ENCODE peak calls at places on chromosomes 13 and 19, in ten cellular contexts. W is heart right ventricle, Z is psoas muscle, O is BE2C, R is H9, C is BJ, P is progenitor cell of endocrine pancreas, B is brain microvascular endothelial cell, H is NB4, U is PC-3. G is an unnamed sample.

GRCh38 chr13:29520671-29521070 is 74.8 kb downstream of the SLC7A1 start:
- DNase-seq in C (peak), P (no peak), H (no peak), R (no peak), U (peak), Z (no peak), W (no peak), O (no peak), B (peak), G (no peak)

GRCh38 chr13:93794197-93794885 is 567.7 kb downstream of the GPC6 start:
- DNase-seq in O (no peak), C (no peak), U (no peak), R (no peak), H (no peak), Z (no peak), W (no peak), B (no peak), P (no peak), G (no peak)

GRCh38 chr13:26449063-26449848 is 108.2 kb upstream of the WASF3 start:
- DNase-seq in O (no peak), H (no peak), P (no peak), R (no peak), Z (no peak), C (no peak), U (peak), B (no peak), W (no peak), G (no peak)

GRCh38 chr13:47252627-47253026 is 355.8 kb upstream of the HTR2A start:
- DNase-seq in P (no peak), Z (no peak), R (no peak), O (no peak), U (no peak), C (no peak), W (no peak), H (no peak), B (no peak), G (no peak)

GRCh38 chr19:31350693-31351211 is 1.5 kb upstream of the TSHZ3 start:
- DNase-seq in H (peak), Z (peak), O (peak), U (peak), C (no peak), P (peak), B (peak), R (peak), W (peak), G (peak)

GRCh38 chr19:36019061-36019670 is 5.2 kb upstream of the ALKBH6 start:
- DNase-seq in H (no peak), W (no peak), O (no peak), B (no peak), Z (no peak), P (no peak), C (no peak), U (no peak), R (no peak), G (no peak)

GRCh38 chr13:32164622-32165268 is 133.2 kb downstream of the FRY start:
- DNase-seq in O (peak), B (peak), P (peak), Z (no peak), R (peak), H (peak), W (no peak), U (peak), C (no peak), G (peak)

GRCh38 chr19:2950286-2951124 is 5.7 kb upstream of the ZNF77 start:
- DNase-seq in W (peak), U (peak), R (peak), O (peak), P (peak), Z (peak), C (peak), B (peak), H (peak), G (peak)

GRCh38 chr13:83377486-83377885 is 504.8 kb downstream of the SLITRK1 start:
- DNase-seq in C (no peak), Z (no peak), W (no peak), R (no peak), B (peak), H (no peak), O (no peak), U (no peak), P (no peak), G (no peak)

GRCh38 chr13:29453657-29454056 is 141.8 kb downstream of the SLC7A1 start:
- DNase-seq in U (no peak), R (no peak), H (no peak), W (no peak), Z (no peak), P (no peak), C (no peak), O (no peak), B (no peak), G (no peak)

GRCh38 chr19:17294051-17294891 is 9.0 kb downstream of the ABHD8 start:
- DNase-seq in H (peak), Z (no peak), B (no peak), U (no peak), P (no peak), R (peak), O (peak), C (no peak), W (no peak), G (peak)

GRCh38 chr19:54203151-54203611 is 2.5 kb downstream of the RPS9 start:
- DNase-seq in H (no peak), C (no peak), B (no peak), R (no peak), U (peak), O (no peak), Z (no peak), W (no peak), P (no peak), G (no peak)

GRCh38 chr19:46546194-46546896 is 50.7 kb upstream of the PNMA8B start:
- DNase-seq in P (no peak), B (peak), C (no peak), W (peak), H (peak), U (peak), Z (no peak), O (peak), R (peak), G (peak)

GRCh38 chr13:97125051-97125809 is 96.9 kb upstream of the MBNL2 start:
- DNase-seq in R (no peak), W (no peak), Z (peak), P (no peak), B (peak), C (no peak), O (peak), U (peak), H (peak), G (peak)

GRCh38 chr19:39093761-39094160 is 9.6 kb downstream of the ACP7 start:
- DNase-seq in B (no peak), C (peak), Z (no peak), P (no peak), O (no peak), H (peak), W (no peak), U (no peak), R (no peak), G (no peak)

GRCh38 chr13:43293986-43294880 is 270.8 kb downstream of the DNAJC15 start:
- DNase-seq in B (no peak), O (peak), H (no peak), W (no peak), P (no peak), U (peak), R (no peak), Z (no peak), C (no peak), G (no peak)

GRCh38 chr13:60274664-60275063 is 110.9 kb upstream of the DIAPH3 start:
- DNase-seq in P (no peak), C (no peak), R (no peak), B (no peak), U (no peak), O (no peak), W (no peak), Z (no peak), H (no peak), G (no peak)

GRCh38 chr19:30406220-30406944 is 34.2 kb downstream of the ZNF536 start:
- DNase-seq in C (no peak), P (no peak), R (no peak), H (peak), W (peak), U (no peak), Z (no peak), O (peak), B (no peak), G (peak)

GRCh38 chr19:19636573-19636972 is 6.9 kb downstream of the GMIP start:
- DNase-seq in U (no peak), C (no peak), O (no peak), P (no peak), R (no peak), W (no peak), B (no peak), H (no peak), Z (no peak), G (no peak)

GRCh38 chr13:94657167-94657566 is 55.2 kb downstream of the SOX21 start:
- DNase-seq in U (peak), P (no peak), R (no peak), O (no peak), B (peak), Z (no peak), C (no peak), W (no peak), H (no peak), G (no peak)

GRCh38 chr19:47512948-47513319 is 1.9 kb downstream of the NAPA start:
- DNase-seq in U (no peak), Z (no peak), W (no peak), O (no peak), P (no peak), R (no peak), B (no peak), H (no peak), C (no peak), G (no peak)

GRCh38 chr19:38152461-38153379 is 71.3 kb downstream of the DPF1 start:
- DNase-seq in C (no peak), P (no peak), O (peak), Z (no peak), R (no peak), U (peak), W (peak), B (peak), H (no peak), G (no peak)

GRCh38 chr13:113153810-113154748 is 4.4 kb upstream of the PROZ start:
- DNase-seq in Z (peak), C (no peak), O (peak), W (peak), R (peak), B (peak), P (peak), H (peak), U (peak), G (peak)

GRCh38 chr19:42469311-42470239 is 26.8 kb upstream of the CXCL17 start:
- DNase-seq in B (no peak), O (no peak), P (no peak), H (peak), C (no peak), Z (peak), W (no peak), U (no peak), R (no peak), G (no peak)

GRCh38 chr19:16111909-16112752 is 442 bp downstream of the RAB8A start:
- DNase-seq in H (no peak), R (no peak), P (no peak), Z (no peak), B (no peak), U (no peak), O (no peak), W (no peak), C (no peak), G (no peak)

GRCh38 chr19:40921005-40921897 is 39.2 kb upstream of the CYP2A7 start:
- DNase-seq in R (no peak), H (no peak), B (no peak), P (no peak), U (peak), Z (no peak), W (no peak), C (no peak), O (no peak), G (no peak)

DNA sequence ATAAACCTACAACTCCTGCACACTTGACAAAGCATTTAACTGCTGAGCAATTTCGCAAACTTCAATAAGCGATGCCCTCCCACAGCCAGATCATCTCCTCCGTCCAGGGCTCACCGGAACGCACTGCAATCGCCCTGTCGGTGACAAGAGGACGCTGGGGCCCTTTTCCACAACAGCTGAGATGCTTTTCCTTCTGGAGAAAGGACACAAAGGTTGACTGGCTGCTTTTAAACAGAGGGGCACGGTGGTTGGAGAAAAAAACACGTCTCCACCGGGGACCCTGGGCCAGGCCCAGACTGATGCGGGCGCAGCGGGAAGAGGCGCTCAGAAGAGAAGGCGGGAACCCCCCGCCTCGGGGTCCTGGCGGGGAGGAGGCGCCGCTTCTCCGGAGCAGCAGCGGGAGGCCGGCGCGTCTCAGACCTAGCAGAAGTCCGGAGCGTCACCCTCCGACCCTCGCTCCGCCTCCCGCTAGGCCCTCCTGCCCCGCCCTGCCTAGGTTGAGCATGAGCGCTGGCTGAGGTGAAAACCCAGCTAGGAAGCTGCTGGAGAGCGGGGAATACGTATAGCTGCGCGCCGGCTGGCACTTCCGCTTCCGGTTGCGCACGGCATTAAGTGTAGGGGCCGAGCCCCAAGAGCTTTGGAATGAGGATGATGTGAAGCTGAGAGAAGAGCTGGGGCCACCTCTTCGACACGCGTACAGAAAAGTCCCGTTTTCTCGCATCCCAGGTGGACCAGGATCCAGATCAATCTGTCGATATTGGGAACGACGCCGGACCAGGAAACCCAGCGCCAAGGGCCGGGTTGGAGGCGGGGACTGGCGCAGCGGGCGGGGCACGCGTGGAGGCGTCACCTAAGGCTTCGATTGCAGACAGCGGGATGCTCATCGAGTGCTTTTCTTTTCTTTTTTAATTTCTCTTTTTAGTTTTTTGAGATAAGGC is at the start of gene ZNF846:
- DNase-seq in H (peak), O (peak), Z (peak), W (peak), U (peak), P (peak), B (peak), C (peak), R (peak), G (peak)
- TF ChIP-seq CTCF in H (no peak), O (no peak), Z (no peak), W (no peak), U (no peak), P (no peak), B (no peak), C (no peak), R (no peak), G (no peak)

DNA sequence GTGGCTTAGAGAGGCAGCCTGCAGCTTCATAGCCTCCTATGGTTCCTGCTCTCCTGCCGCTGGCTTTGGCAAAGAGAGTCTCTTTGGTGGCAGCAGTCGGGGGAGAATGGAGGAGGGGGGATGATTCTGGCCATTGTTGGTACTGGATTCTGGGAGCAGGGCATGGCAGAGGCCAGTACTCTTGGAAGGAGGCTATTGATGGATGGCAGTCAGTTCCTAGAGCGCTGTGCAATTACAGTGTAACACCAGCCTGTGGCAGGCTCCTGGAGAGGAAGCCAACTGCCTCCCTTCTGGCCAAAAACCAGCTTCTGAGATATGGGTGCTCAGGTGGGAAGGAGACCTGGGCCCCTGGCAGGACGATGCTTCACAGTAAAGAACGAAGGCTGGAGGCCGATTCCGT is 47.9 kb upstream of the TMTC4 start:
- DNase-seq in U (no peak), O (no peak), C (no peak), B (no peak), Z (no peak), P (no peak), R (peak), W (no peak), H (no peak), G (no peak)
- TF ChIP-seq CTCF in U (no peak), O (peak), C (no peak), B (peak), Z (no peak), P (no peak), R (peak), W (no peak), H (no peak), G (no peak)

GRCh38 chr19:8321067-8321759 is at the start of the genes NDUFA7 and RPS28:
- DNase-seq in U (peak), P (peak), C (peak), W (peak), H (peak), Z (peak), B (peak), O (peak), R (peak), G (peak)
- TF ChIP-seq CTCF in U (peak), P (no peak), C (peak), W (peak), H (no peak), Z (peak), B (peak), O (peak), R (no peak), G (no peak)

GRCh38 chr19:11437955-11438354 is 2.5 kb downstream of the PRKCSH start:
- DNase-seq in Z (no peak), O (no peak), P (no peak), W (no peak), B (no peak), U (no peak), H (no peak), R (no peak), C (no peak), G (no peak)

GRCh38 chr19:11434703-11435056 is 241 bp downstream of the ODAD3 start:
- DNase-seq in W (no peak), U (no peak), R (no peak), P (no peak), B (no peak), Z (no peak), O (no peak), C (no peak), H (no peak), G (no peak)

GRCh38 chr19:11435833-11436313 is 438 bp downstream of the PRKCSH start:
- DNase-seq in P (no peak), O (no peak), B (no peak), C (no peak), H (peak), W (no peak), R (no peak), Z (no peak), U (peak), G (peak)

GRCh38 chr19:11435057-11435832 is at the start of the genes ODAD3 and PRKCSH:
- DNase-seq in C (peak), R (peak), H (peak), Z (peak), P (peak), B (peak), W (peak), U (peak), O (peak), G (peak)
- TF ChIP-seq CTCF in C (peak), R (peak), H (peak), Z (peak), P (peak), B (peak), W (peak), U (peak), O (peak), G (peak)

GRCh38 chr19:1521636-1522035 is 2.2 kb upstream of the PLK5 start:
- DNase-seq in R (no peak), O (no peak), U (no peak), C (no peak), P (no peak), Z (no peak), W (peak), H (no peak), B (no peak), G (no peak)
- TF ChIP-seq CTCF in R (no peak), O (no peak), U (no peak), C (no peak), P (no peak), Z (no peak), W (no peak), H (no peak), B (no peak), G (no peak)

GRCh38 chr19:34549833-34550232 is 68.3 kb downstream of the WTIP start:
- DNase-seq in O (no peak), W (no peak), H (no peak), R (no peak), C (no peak), B (no peak), Z (no peak), P (no peak), U (no peak), G (no peak)

GRCh38 chr19:34556500-34556899 is 74.9 kb downstream of the WTIP start:
- DNase-seq in W (peak), P (no peak), U (peak), H (peak), B (peak), Z (no peak), O (peak), R (peak), C (no peak), G (peak)

GRCh38 chr19:34560229-34560628 is 78.7 kb downstream of the WTIP start:
- DNase-seq in Z (no peak), W (no peak), O (no peak), H (no peak), P (no peak), C (no peak), U (no peak), R (no peak), B (no peak), G (no peak)

GRCh38 chr19:34559045-34559444 is 77.5 kb downstream of the WTIP start:
- DNase-seq in R (no peak), P (no peak), O (no peak), B (no peak), H (no peak), W (no peak), C (no peak), Z (no peak), U (no peak), G (no peak)

DNA sequence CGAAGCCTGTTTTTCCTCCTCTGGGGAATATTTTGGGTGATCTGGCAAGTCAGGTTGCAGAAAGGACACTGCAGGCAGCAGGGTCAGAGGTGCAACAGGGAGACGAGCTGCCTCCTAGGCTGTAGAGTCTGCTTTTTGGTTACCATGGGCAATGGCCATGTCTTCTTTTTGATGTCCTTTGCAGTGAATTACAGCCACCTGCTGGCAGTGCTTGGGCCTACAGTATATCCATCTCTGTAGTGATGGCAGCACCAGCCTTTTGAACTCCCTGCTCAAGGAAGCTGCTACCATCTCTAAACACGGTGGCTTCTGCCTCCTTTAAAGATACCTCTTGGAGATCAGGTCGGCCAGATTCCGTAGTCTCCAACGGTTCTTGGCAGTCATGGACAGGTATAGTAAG is 73.9 kb downstream of the WTIP start:
- DNase-seq in C (no peak), B (peak), U (peak), R (peak), Z (no peak), O (no peak), H (peak), W (no peak), P (no peak), G (no peak)
- TF ChIP-seq CTCF in C (peak), B (peak), U (peak), R (peak), Z (peak), O (peak), H (peak), W (no peak), P (peak), G (no peak)

DNA sequence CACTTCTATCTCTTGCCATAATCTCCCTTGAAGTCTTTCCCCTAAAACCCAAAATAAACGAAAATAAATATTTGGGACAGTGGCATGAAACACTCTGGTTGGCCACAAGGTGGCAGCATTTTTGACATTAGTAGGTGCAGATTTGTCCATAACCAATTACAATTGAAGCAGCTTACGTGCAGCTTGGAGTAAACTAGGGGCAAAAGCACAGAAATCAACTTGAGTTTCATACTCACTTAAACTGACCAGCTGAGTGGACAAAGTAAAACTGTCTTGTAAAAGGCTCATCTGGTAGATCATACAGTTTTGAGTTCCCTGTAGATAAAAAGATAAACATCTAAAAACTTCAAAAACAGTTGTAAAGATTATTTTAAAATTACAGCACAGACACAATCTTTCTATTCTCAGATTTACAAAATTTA is 18.8 kb downstream of the PDCD5 start:
- DNase-seq in R (no peak), B (peak), P (no peak), W (peak), U (peak), H (peak), C (no peak), Z (no peak), O (peak), G (peak)
- TF ChIP-seq CTCF in R (peak), B (peak), P (peak), W (peak), U (peak), H (peak), C (peak), Z (peak), O (peak), G (peak)